ENCODE peak calls at places on chromosome 22, in seven cellular contexts. H, G, B, K, U, A and T are unnamed samples.

GRCh38 chr22:38423512-38424503 is 31.2 kb downstream of the KCNJ4 start:
- DNase-seq in H (no peak), G (no peak), B (peak), K (peak), U (no peak), A (no peak), T (no peak)

GRCh38 chr22:21766933-21767462 is 31.4 kb upstream of the YPEL1 start:
- DNase-seq in H (peak), G (no peak), B (peak), K (no peak), U (no peak), A (peak), T (no peak)

GRCh38 chr22:46538816-46539163 is 1.4 kb upstream of the CELSR1 start:
- DNase-seq in H (no peak), G (no peak), B (no peak), K (no peak), U (peak), A (no peak), T (no peak)

GRCh38 chr22:46445771-46446485 is 91.5 kb downstream of the CELSR1 start:
- DNase-seq in H (no peak), G (no peak), B (no peak), K (no peak), U (no peak), A (no peak), T (no peak)

GRCh38 chr22:19707347-19708322 is 6.7 kb upstream of the SEPTIN5 start:
- DNase-seq in H (no peak), G (peak), B (no peak), K (no peak), U (no peak), A (no peak), T (no peak)

GRCh38 chr22:31289335-31289734 is 3.0 kb downstream of the PIK3IP1 start:
- DNase-seq in H (no peak), G (no peak), B (no peak), K (no peak), U (no peak), A (no peak), T (peak)

GRCh38 chr22:38243007-38243775 is 29.6 kb downstream of the TMEM184B start:
- DNase-seq in H (no peak), G (no peak), B (peak), K (no peak), U (peak), A (no peak), T (peak)

GRCh38 chr22:38549106-38549884 is 20.7 kb downstream of the DMC1 start:
- DNase-seq in H (no peak), G (no peak), B (no peak), K (peak), U (no peak), A (no peak), T (no peak)

GRCh38 chr22:23847991-23848864 is 9.4 kb upstream of the DERL3 start:
- DNase-seq in H (no peak), G (no peak), B (no peak), K (no peak), U (no peak), A (no peak), T (no peak)

GRCh38 chr22:11042116-11042515 is 4485.9 kb upstream of the OR11H1 start:
- DNase-seq in H (no peak), G (no peak), B (no peak), K (no peak), U (no peak), A (no peak), T (no peak)

GRCh38 chr22:20088263-20088648 is 8.2 kb downstream of the DGCR8 start:
- DNase-seq in H (no peak), G (peak), B (no peak), K (no peak), U (no peak), A (no peak), T (no peak)

GRCh38 chr22:44624689-44625420 is 77.1 kb upstream of the PRR5 start:
- DNase-seq in H (no peak), G (peak), B (no peak), K (no peak), U (no peak), A (no peak), T (no peak)

GRCh38 chr22:19797631-19798319 is 37.2 kb downstream of the TBX1 start:
- DNase-seq in H (no peak), G (peak), B (no peak), K (no peak), U (no peak), A (no peak), T (no peak)

GRCh38 chr22:16866167-16866566 is 41.0 kb upstream of the XKR3 start:
- DNase-seq in H (no peak), G (no peak), B (no peak), K (peak), U (no peak), A (no peak), T (no peak)

GRCh38 chr22:37230673-37231405 is 13.2 kb downstream of the RAC2 start:
- DNase-seq in H (peak), G (peak), B (no peak), K (no peak), U (no peak), A (peak), T (no peak)

GRCh38 chr22:22397875-22398524 is 110.5 kb downstream of the ZNF280B start:
- DNase-seq in H (no peak), G (no peak), B (no peak), K (no peak), U (no peak), A (no peak), T (no peak)

GRCh38 chr22:50205781-50206569 is 5.2 kb downstream of the SELENOO start:
- DNase-seq in H (no peak), G (peak), B (no peak), K (no peak), U (no peak), A (no peak), T (no peak)

GRCh38 chr22:30879398-30879797 is 89.2 kb downstream of the MORC2 start:
- DNase-seq in H (no peak), G (peak), B (no peak), K (no peak), U (no peak), A (no peak), T (no peak)

GRCh38 chr22:37051629-37052385 is at the start of gene KCTD17:
- DNase-seq in H (peak), G (peak), B (peak), K (peak), U (peak), A (peak), T (peak)

GRCh38 chr22:40487663-40488249 is 117.4 kb downstream of the SGSM3 start:
- DNase-seq in H (no peak), G (no peak), B (no peak), K (no peak), U (peak), A (peak), T (peak)

GRCh38 chr22:39316440-39317083 is 2.9 kb downstream of the RPL3 start:
- DNase-seq in H (peak), G (peak), B (peak), K (peak), U (peak), A (peak), T (peak)

GRCh38 chr22:35560366-35560765 is 19.7 kb downstream of the RASD2 start:
- DNase-seq in H (no peak), G (no peak), B (no peak), K (no peak), U (no peak), A (no peak), T (no peak)

GRCh38 chr22:49966716-49967332 is 6.3 kb downstream of the PIM3 start:
- DNase-seq in H (no peak), G (peak), B (peak), K (no peak), U (peak), A (no peak), T (no peak)

GRCh38 chr22:28714043-28714442 is 27.6 kb downstream of the CHEK2 start:
- DNase-seq in H (no peak), G (no peak), B (no peak), K (peak), U (peak), A (no peak), T (no peak)

GRCh38 chr22:27460596-27461347 is 340.8 kb downstream of the MN1 start:
- DNase-seq in H (no peak), G (no peak), B (peak), K (no peak), U (peak), A (no peak), T (no peak)

GRCh38 chr22:32313532-32313931 is 44.1 kb upstream of the RFPL3 start:
- DNase-seq in H (no peak), G (no peak), B (no peak), K (no peak), U (no peak), A (no peak), T (no peak)

GRCh38 chr22:50733521-50734342 is 4.3 kb upstream of the ACR start:
- DNase-seq in H (no peak), G (peak), B (no peak), K (no peak), U (peak), A (no peak), T (no peak)

GRCh38 chr22:49197500-49197899 is 630.2 kb downstream of the BRD1 start:
- DNase-seq in H (no peak), G (no peak), B (no peak), K (no peak), U (no peak), A (no peak), T (no peak)

GRCh38 chr22:49022816-49023160 is 804.9 kb downstream of the BRD1 start:
- DNase-seq in H (no peak), G (no peak), B (no peak), K (no peak), U (no peak), A (no peak), T (no peak)

GRCh38 chr22:45216133-45217003 is 24.3 kb downstream of the KIAA0930 start:
- DNase-seq in H (no peak), G (peak), B (no peak), K (peak), U (peak), A (no peak), T (no peak)